ENCODE peak calls at places on chromosomes 16 and 17, in five cellular contexts. One of them, this sample, is unnamed.

GRCh38 chr17:82949984-82950383 is 110.2 kb upstream of the ZNF750 start:
- DNase-seq in mammary epithelial cell: no peak
- DNase-seq in astrocyte: no peak
- DNase-seq in fibroblast of lung: no peak
- DNase-seq in breast epithelium: no peak
- DNase-seq in this sample: no peak

GRCh38 chr17:57284984-57285646 is 28.8 kb downstream of the MSI2 start:
- DNase-seq in mammary epithelial cell: no peak
- DNase-seq in astrocyte: peak; percentile 47
- DNase-seq in fibroblast of lung: no peak
- DNase-seq in breast epithelium: no peak
- DNase-seq in this sample: no peak

GRCh38 chr17:72683506-72684404 is 408.7 kb downstream of the SLC39A11 start:
- DNase-seq in mammary epithelial cell: peak; percentile 95
- DNase-seq in astrocyte: peak; percentile 95
- DNase-seq in fibroblast of lung: peak; percentile 96
- DNase-seq in breast epithelium: peak; percentile 70
- DNase-seq in this sample: peak; percentile 86

GRCh38 chr17:1485748-1486376 is 6.6 kb downstream of the MYO1C start:
- DNase-seq in mammary epithelial cell: peak; percentile 26
- DNase-seq in astrocyte: peak; percentile 44
- DNase-seq in fibroblast of lung: peak; percentile 49
- DNase-seq in breast epithelium: peak; percentile 63
- DNase-seq in this sample: no peak

GRCh38 chr17:49386373-49386772 is 24.3 kb upstream of the ZNF652 start:
- DNase-seq in mammary epithelial cell: no peak
- DNase-seq in astrocyte: no peak
- DNase-seq in fibroblast of lung: no peak
- DNase-seq in breast epithelium: no peak
- DNase-seq in this sample: no peak

GRCh38 chr16:54402270-54402669 is 115.7 kb upstream of the IRX3 start:
- DNase-seq in mammary epithelial cell: no peak
- DNase-seq in astrocyte: no peak
- DNase-seq in fibroblast of lung: no peak
- DNase-seq in breast epithelium: no peak
- DNase-seq in this sample: no peak

GRCh38 chr16:89801800-89802199 is 14.6 kb downstream of the FANCA start:
- DNase-seq in mammary epithelial cell: no peak
- DNase-seq in astrocyte: no peak
- DNase-seq in fibroblast of lung: peak; percentile 72
- DNase-seq in breast epithelium: no peak
- DNase-seq in this sample: no peak

GRCh38 chr16:89700649-89701424 is 668 bp downstream of the SPATA2L start:
- DNase-seq in mammary epithelial cell: peak; percentile 69
- DNase-seq in astrocyte: no peak
- DNase-seq in fibroblast of lung: peak; percentile 15
- DNase-seq in breast epithelium: peak; percentile 72
- DNase-seq in this sample: no peak

GRCh38 chr17:18280766-18281165 is 20.3 kb downstream of the MIEF2 start:
- DNase-seq in mammary epithelial cell: no peak
- DNase-seq in astrocyte: no peak
- DNase-seq in fibroblast of lung: peak; percentile 21
- DNase-seq in breast epithelium: no peak
- DNase-seq in this sample: no peak

GRCh38 chr16:68273459-68273858 is 9.1 kb downstream of the SLC7A6 start:
- DNase-seq in mammary epithelial cell: no peak
- DNase-seq in astrocyte: no peak
- DNase-seq in fibroblast of lung: no peak
- DNase-seq in breast epithelium: no peak
- DNase-seq in this sample: no peak

GRCh38 chr17:73191443-73192218 is 1.2 kb upstream of the COG1 start:
- DNase-seq in mammary epithelial cell: peak; percentile 61
- DNase-seq in astrocyte: peak; percentile 31
- DNase-seq in fibroblast of lung: peak; percentile 73
- DNase-seq in breast epithelium: no peak
- DNase-seq in this sample: no peak

GRCh38 chr17:32609085-32609484 is 122.3 kb downstream of the CDK5R1 start:
- DNase-seq in mammary epithelial cell: peak; percentile 69
- DNase-seq in astrocyte: peak; percentile 7
- DNase-seq in fibroblast of lung: peak; percentile 6
- DNase-seq in breast epithelium: peak; percentile 56
- DNase-seq in this sample: peak; percentile 14

GRCh38 chr17:48542956-48543853 is 1.7 kb downstream of the HOXB2 start:
- DNase-seq in mammary epithelial cell: peak; percentile 70
- DNase-seq in astrocyte: no peak
- DNase-seq in fibroblast of lung: peak; percentile 62
- DNase-seq in breast epithelium: peak; percentile 63
- DNase-seq in this sample: no peak

GRCh38 chr17:6496116-6496481 is 51.8 kb downstream of the PIMREG start:
- DNase-seq in mammary epithelial cell: no peak
- DNase-seq in astrocyte: no peak
- DNase-seq in fibroblast of lung: no peak
- DNase-seq in breast epithelium: peak; percentile 41
- DNase-seq in this sample: no peak

GRCh38 chr17:45096141-45096540 is 35.0 kb downstream of the NMT1 start:
- DNase-seq in mammary epithelial cell: peak; percentile 20
- DNase-seq in astrocyte: no peak
- DNase-seq in fibroblast of lung: peak; percentile 48
- DNase-seq in breast epithelium: no peak
- DNase-seq in this sample: no peak

GRCh38 chr17:82940226-82941020 is 100.6 kb upstream of the ZNF750 start:
- DNase-seq in mammary epithelial cell: no peak
- DNase-seq in astrocyte: no peak
- DNase-seq in fibroblast of lung: no peak
- DNase-seq in breast epithelium: no peak
- DNase-seq in this sample: no peak

GRCh38 chr17:42553161-42553818 is 567 bp downstream of the HSD17B1 start:
- DNase-seq in mammary epithelial cell: peak; percentile 81
- DNase-seq in astrocyte: peak; percentile 43
- DNase-seq in fibroblast of lung: no peak
- DNase-seq in breast epithelium: no peak
- DNase-seq in this sample: no peak

GRCh38 chr17:81498953-81499600 is 13.5 kb downstream of the ACTG1 start:
- DNase-seq in mammary epithelial cell: no peak
- DNase-seq in astrocyte: no peak
- DNase-seq in fibroblast of lung: no peak
- DNase-seq in breast epithelium: no peak
- DNase-seq in this sample: no peak

GRCh38 chr16:11783319-11784047 is 13.6 kb downstream of the ZC3H7A start:
- DNase-seq in mammary epithelial cell: peak; percentile 58
- DNase-seq in astrocyte: peak; percentile 76
- DNase-seq in fibroblast of lung: peak; percentile 15
- DNase-seq in breast epithelium: no peak
- DNase-seq in this sample: no peak

GRCh38 chr16:10552281-10552680 is 28.1 kb downstream of the EMP2 start:
- DNase-seq in mammary epithelial cell: no peak
- DNase-seq in astrocyte: no peak
- DNase-seq in fibroblast of lung: no peak
- DNase-seq in breast epithelium: no peak
- DNase-seq in this sample: no peak

GRCh38 chr16:19363741-19364140 is 53.9 kb upstream of the TMC5 start:
- DNase-seq in mammary epithelial cell: no peak
- DNase-seq in astrocyte: no peak
- DNase-seq in fibroblast of lung: no peak
- DNase-seq in breast epithelium: no peak
- DNase-seq in this sample: no peak

GRCh38 chr17:9728005-9728404 is 63.4 kb downstream of the DHRS7C start:
- DNase-seq in mammary epithelial cell: no peak
- DNase-seq in astrocyte: no peak
- DNase-seq in fibroblast of lung: no peak
- DNase-seq in breast epithelium: no peak
- DNase-seq in this sample: no peak

GRCh38 chr17:47905221-47905733 is 9.2 kb downstream of the SP2 start:
- DNase-seq in mammary epithelial cell: peak; percentile 67
- DNase-seq in astrocyte: peak; percentile 80
- DNase-seq in fibroblast of lung: peak; percentile 73
- DNase-seq in breast epithelium: peak; percentile 83
- DNase-seq in this sample: no peak

GRCh38 chr16:11182381-11182780 is 73.6 kb downstream of the SOCS1 start:
- DNase-seq in mammary epithelial cell: no peak
- DNase-seq in astrocyte: no peak
- DNase-seq in fibroblast of lung: no peak
- DNase-seq in breast epithelium: no peak
- DNase-seq in this sample: no peak

GRCh38 chr17:74161501-74161850 is 42.0 kb upstream of the RPL38 start:
- DNase-seq in mammary epithelial cell: no peak
- DNase-seq in astrocyte: no peak
- DNase-seq in fibroblast of lung: no peak
- DNase-seq in breast epithelium: no peak
- DNase-seq in this sample: no peak

GRCh38 chr17:76700627-76701470 is 9.9 kb downstream of the MXRA7 start:
- DNase-seq in mammary epithelial cell: peak; percentile 82
- DNase-seq in astrocyte: peak; percentile 91
- DNase-seq in fibroblast of lung: peak; percentile 77
- DNase-seq in breast epithelium: no peak
- DNase-seq in this sample: no peak

GRCh38 chr17:31778538-31778937 is 80.5 kb downstream of the COPRS start:
- DNase-seq in mammary epithelial cell: no peak
- DNase-seq in astrocyte: no peak
- DNase-seq in fibroblast of lung: no peak
- DNase-seq in breast epithelium: no peak
- DNase-seq in this sample: peak; percentile 4

GRCh38 chr17:45648642-45649041 is 135.5 kb upstream of the CRHR1 start:
- DNase-seq in mammary epithelial cell: no peak
- DNase-seq in astrocyte: no peak
- DNase-seq in fibroblast of lung: no peak
- DNase-seq in breast epithelium: no peak
- DNase-seq in this sample: no peak

GRCh38 chr16:85552980-85553435 is 60.1 kb upstream of the GSE1 start:
- DNase-seq in mammary epithelial cell: no peak
- DNase-seq in astrocyte: no peak
- DNase-seq in fibroblast of lung: no peak
- DNase-seq in breast epithelium: no peak
- DNase-seq in this sample: no peak
- H3K4me3 ChIP-seq in mammary epithelial cell: peak overlapping the region; percentile 71
- H3K4me3 ChIP-seq in astrocyte: peak overlapping the region; percentile 65
- H3K4me3 ChIP-seq in fibroblast of lung: peak overlapping the region; percentile 81
- H3K4me3 ChIP-seq in breast epithelium: peak overlapping the region; percentile 92
- H3K4me3 ChIP-seq in this sample: peak overlapping the region; percentile 51

GRCh38 chr16:69654280-69654931 is 72.0 kb downstream of the NQO1 start:
- DNase-seq in mammary epithelial cell: no peak
- DNase-seq in astrocyte: no peak
- DNase-seq in fibroblast of lung: no peak
- DNase-seq in breast epithelium: no peak
- DNase-seq in this sample: no peak
- H3K36me3 ChIP-seq in mammary epithelial cell: peaks cover 25% of the 10 kb centered on the region
- H3K36me3 ChIP-seq in astrocyte: peaks cover 44% of the 10 kb centered on the region
- H3K36me3 ChIP-seq in fibroblast of lung: peaks cover 3% of the 10 kb centered on the region
- H3K36me3 ChIP-seq in breast epithelium: no peaks in the 10 kb centered on the region
- H3K36me3 ChIP-seq in this sample: peaks cover 1% of the 10 kb centered on the region

DNA sequence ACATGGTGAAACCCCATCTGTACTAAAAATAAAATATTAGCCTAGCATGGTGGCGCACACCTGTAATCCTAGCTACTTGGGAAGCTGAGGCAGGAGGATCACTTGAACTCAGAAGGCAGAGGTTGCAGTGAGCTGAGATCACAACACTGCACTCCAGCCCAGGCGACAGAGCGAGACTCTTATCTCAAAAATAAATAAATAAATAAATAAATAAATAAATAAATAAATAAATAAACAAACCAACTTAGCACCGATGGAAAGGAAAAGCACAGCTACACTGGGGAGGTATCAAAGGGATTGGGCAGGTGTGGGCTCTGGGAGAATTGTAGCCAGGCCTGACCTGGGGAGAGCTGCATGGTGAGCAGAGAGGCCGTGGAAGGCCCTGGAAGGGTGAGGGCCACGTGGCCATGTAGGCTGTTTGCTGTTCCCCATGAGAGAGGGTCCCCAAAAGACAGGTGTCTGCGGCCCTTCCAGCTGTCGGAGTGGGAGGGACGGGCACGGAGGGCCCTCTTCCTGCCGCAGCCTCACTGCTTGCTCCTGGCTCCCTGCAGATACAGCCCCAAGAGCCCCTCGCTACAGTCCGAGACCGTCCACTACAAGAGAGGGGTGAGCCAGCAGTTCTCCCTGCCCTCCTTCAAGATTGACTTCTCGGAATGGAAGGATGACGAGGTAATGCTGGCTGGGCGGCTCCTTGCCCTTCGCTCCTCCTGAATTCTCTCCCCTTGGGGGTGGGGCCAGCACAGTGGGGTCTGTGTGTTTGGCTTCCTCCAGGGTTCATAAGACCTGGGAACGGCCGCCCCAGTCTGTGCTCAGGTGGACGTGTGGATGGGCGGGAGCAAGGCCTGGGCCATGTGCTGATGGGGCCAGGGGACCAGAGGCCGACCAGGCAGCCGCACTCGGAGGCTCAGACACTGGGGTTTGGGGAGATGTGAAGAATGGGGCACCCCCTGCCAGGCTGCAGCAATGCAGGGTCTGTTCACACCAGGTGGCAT is 32.4 kb downstream of the MGRN1 start:
- DNase-seq in mammary epithelial cell: no peak
- DNase-seq in astrocyte: no peak
- DNase-seq in fibroblast of lung: no peak
- DNase-seq in breast epithelium: no peak
- DNase-seq in this sample: no peak
- H3K4me3 ChIP-seq in mammary epithelial cell: no peak overlapping the region
- H3K4me3 ChIP-seq in astrocyte: no peak overlapping the region
- H3K4me3 ChIP-seq in fibroblast of lung: no peak overlapping the region
- H3K4me3 ChIP-seq in breast epithelium: no peak overlapping the region
- H3K4me3 ChIP-seq in this sample: no peak overlapping the region

DNA sequence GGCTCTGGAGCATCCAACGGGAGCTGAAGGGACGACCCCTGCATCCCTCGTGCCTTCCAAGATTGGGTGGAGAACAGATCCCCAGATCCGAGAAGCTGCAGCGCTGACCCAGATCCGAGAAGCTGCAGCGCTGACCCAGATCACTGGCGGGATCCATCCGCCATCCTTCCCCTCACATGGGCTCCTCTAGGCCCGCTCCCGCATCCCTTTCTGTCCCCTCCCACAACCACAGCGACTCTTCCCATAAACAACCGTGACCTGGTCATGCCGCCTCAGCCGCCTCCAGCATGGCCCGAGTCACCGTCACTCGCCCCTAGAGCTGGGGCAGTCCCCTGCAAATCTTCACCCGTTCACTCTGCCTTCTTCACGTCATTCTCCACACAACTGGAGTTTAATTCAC is 124.9 kb downstream of the UTP18 start:
- DNase-seq in mammary epithelial cell: no peak
- DNase-seq in astrocyte: no peak
- DNase-seq in fibroblast of lung: no peak
- DNase-seq in breast epithelium: no peak
- DNase-seq in this sample: no peak
- H3K36me3 ChIP-seq in mammary epithelial cell: no peaks in the 10 kb centered on the region
- H3K36me3 ChIP-seq in astrocyte: no peaks in the 10 kb centered on the region
- H3K36me3 ChIP-seq in fibroblast of lung: no peaks in the 10 kb centered on the region
- H3K36me3 ChIP-seq in breast epithelium: no peaks in the 10 kb centered on the region
- H3K36me3 ChIP-seq in this sample: no peaks in the 10 kb centered on the region

GRCh38 chr16:65315004-65315398 is 193.1 kb upstream of the CDH11 start:
- DNase-seq in mammary epithelial cell: no peak
- DNase-seq in astrocyte: no peak
- DNase-seq in fibroblast of lung: no peak
- DNase-seq in breast epithelium: no peak
- DNase-seq in this sample: no peak
- H3K4me3 ChIP-seq in mammary epithelial cell: no peak overlapping the region
- H3K4me3 ChIP-seq in astrocyte: no peak overlapping the region
- H3K4me3 ChIP-seq in fibroblast of lung: no peak overlapping the region
- H3K4me3 ChIP-seq in breast epithelium: no peak overlapping the region
- H3K4me3 ChIP-seq in this sample: no peak overlapping the region